ENCODE peak calls at places on chromosomes 7 and 10, in five cellular contexts. G is GM04503, C is ELF-1, K is activated T-cell treated with anti-CD3 and anti-CD28 coated beads for 48 hours, P is WTC11. V is an unnamed sample.

GRCh38 chr7:68663392-68663791 is 934.9 kb upstream of the AUTS2 start:
- DNase-seq in G (no peak), C (no peak), K (no peak), P (no peak), V (no peak)

GRCh38 chr10:69801094-69801433 is 642 bp upstream of the COL13A1 start:
- DNase-seq in G (no peak), C (peak; percentile 96), K (peak; percentile 43), P (peak; percentile 83), V (no peak)

GRCh38 chr10:129853236-129853946 is 110.7 kb downstream of the EBF3 start:
- DNase-seq in G (no peak), C (no peak), K (no peak), P (no peak), V (peak; percentile 11)

GRCh38 chr10:120570418-120570817 is 113.4 kb downstream of the PLPP4 start:
- DNase-seq in G (no peak), C (no peak), K (no peak), P (no peak), V (no peak)

GRCh38 chr10:67959839-67960476 is 75.5 kb downstream of the SIRT1 start:
- DNase-seq in G (no peak), C (no peak), K (no peak), P (no peak), V (no peak)

GRCh38 chr10:74363727-74364126 is 212.7 kb downstream of the ADK start:
- DNase-seq in G (no peak), C (no peak), K (no peak), P (no peak), V (no peak)

GRCh38 chr10:101840741-101841453 is 2.7 kb downstream of the KCNIP2 start:
- DNase-seq in G (no peak), C (peak; percentile 95), K (peak; percentile 80), P (peak; percentile 94), V (no peak)

GRCh38 chr7:36278069-36278766 is 111.4 kb upstream of the ANLN start:
- DNase-seq in G (no peak), C (no peak), K (no peak), P (no peak), V (no peak)

GRCh38 chr10:74991435-74991834 is 120.0 kb upstream of the SAMD8 start:
- DNase-seq in G (no peak), C (peak; percentile 31), K (no peak), P (no peak), V (no peak)

GRCh38 chr7:23696916-23697441 is 13.0 kb upstream of the STK31 start:
- DNase-seq in G (no peak), C (peak; percentile 84), K (peak; percentile 49), P (peak; percentile 85), V (no peak)

GRCh38 chr7:47537716-47538640 is 43.9 kb downstream of the TNS3 start:
- DNase-seq in G (no peak), C (peak; percentile 57), K (no peak), P (no peak), V (peak; percentile 70)

GRCh38 chr10:60382946-60383681 is 6.6 kb downstream of the ANK3 start:
- DNase-seq in G (no peak), C (no peak), K (no peak), P (no peak), V (no peak)

GRCh38 chr7:47190462-47190861 is 391.4 kb downstream of the TNS3 start:
- DNase-seq in G (no peak), C (no peak), K (no peak), P (no peak), V (no peak)

GRCh38 chr7:484365-485101 is 35.1 kb downstream of the PDGFA start:
- DNase-seq in G (no peak), C (peak; percentile 69), K (no peak), P (peak; percentile 36), V (no peak)

GRCh38 chr7:101516849-101517248 is 112.2 kb downstream of the MYL10 start:
- DNase-seq in G (no peak), C (no peak), K (no peak), P (peak; percentile 38), V (no peak)

GRCh38 chr7:158374586-158374985 is 213.0 kb downstream of the PTPRN2 start:
- DNase-seq in G (no peak), C (no peak), K (no peak), P (no peak), V (no peak)

GRCh38 chr7:3117488-3118228 is 74.0 kb upstream of the CARD11 start:
- DNase-seq in G (no peak), C (no peak), K (no peak), P (no peak), V (no peak)

GRCh38 chr10:3043512-3044368 is 23.6 kb upstream of the PFKP start:
- DNase-seq in G (no peak), C (peak; percentile 87), K (peak; percentile 41), P (peak; percentile 71), V (no peak)

V was measured in coronary artery.